ENCODE peak calls at places on chromosome X, in seven cellular contexts. W, E, H, T, S, M and R are unnamed samples.

GRCh38 chrX:12701625-12702024 is 89.6 kb upstream of the PRPS2 start:
- DNase-seq in W (peak; percentile 67), E (no peak), H (peak; percentile 69), T (peak; percentile 53), S (peak; percentile 69), M (peak; percentile 16), R (peak; percentile 66)

GRCh38 chrX:43953218-43953617 is 20.0 kb downstream of the NDP start:
- DNase-seq in W (no peak), E (no peak), H (no peak), T (no peak), S (no peak), M (no peak), R (no peak)

GRCh38 chrX:19836337-19836736 is 51.1 kb downstream of the SH3KBP1 start:
- DNase-seq in W (no peak), E (no peak), H (no peak), T (no peak), S (no peak), M (no peak), R (no peak)

GRCh38 chrX:24996096-24996709 is 19.6 kb downstream of the ARX start:
- DNase-seq in W (no peak), E (no peak), H (no peak), T (no peak), S (no peak), M (no peak), R (no peak)

GRCh38 chrX:51361251-51361650 is 28.6 kb downstream of the NUDT10 start:
- DNase-seq in W (no peak), E (no peak), H (no peak), T (no peak), S (no peak), M (no peak), R (no peak)

GRCh38 chrX:129769467-129770154 is 10.1 kb upstream of the SASH3 start:
- DNase-seq in W (peak; percentile 79), E (peak; percentile 75), H (no peak), T (no peak), S (no peak), M (no peak), R (peak; percentile 81)

GRCh38 chrX:68832101-68832416 is 3.2 kb downstream of the EFNB1 start:
- DNase-seq in W (peak; percentile 40), E (no peak), H (peak; percentile 58), T (peak; percentile 59), S (peak; percentile 34), M (peak; percentile 31), R (no peak)

GRCh38 chrX:155213731-155214130 is 2.5 kb upstream of the VBP1 start:
- DNase-seq in W (no peak), E (no peak), H (no peak), T (no peak), S (no peak), M (no peak), R (no peak)

GRCh38 chrX:290476-291166 is 9.4 kb downstream of the PLCXD1 start:
- DNase-seq in W (no peak), E (no peak), H (no peak), T (no peak), S (no peak), M (no peak), R (no peak)

GRCh38 chrX:107449490-107450175 is at the start of gene FRMPD3:
- DNase-seq in W (peak; percentile 11), E (no peak), H (no peak), T (no peak), S (no peak), M (no peak), R (peak; percentile 26)

GRCh38 chrX:151393514-151393913 is 3.5 kb upstream of the VMA21 start:
- DNase-seq in W (peak; percentile 49), E (peak; percentile 51), H (no peak), T (no peak), S (no peak), M (no peak), R (no peak)

GRCh38 chrX:100643943-100644587 is at the start of gene SRPX2:
- DNase-seq in W (no peak), E (no peak), H (peak; percentile 80), T (peak; percentile 87), S (peak; percentile 89), M (peak; percentile 42), R (no peak)

GRCh38 chrX:155056877-155057792 is 13.8 kb downstream of the CMC4 start:
- DNase-seq in W (peak; percentile 50), E (peak; percentile 45), H (peak; percentile 53), T (peak; percentile 29), S (peak; percentile 62), M (peak; percentile 57), R (peak; percentile 33)

GRCh38 chrX:40158036-40158706 is 60.4 kb upstream of the BCOR start:
- DNase-seq in W (no peak), E (no peak), H (no peak), T (no peak), S (no peak), M (no peak), R (no peak)

GRCh38 chrX:19344661-19345060 is 934 bp downstream of the PDHA1 start:
- DNase-seq in W (peak; percentile 16), E (no peak), H (no peak), T (no peak), S (no peak), M (no peak), R (no peak)

GRCh38 chrX:79259073-79259689 is 108.0 kb downstream of the ITM2A start:
- DNase-seq in W (peak; percentile 86), E (peak; percentile 44), H (no peak), T (no peak), S (no peak), M (no peak), R (peak; percentile 8)